ENCODE peak calls at places on chromosome 11, in nine cellular contexts. T, L, H, E, Y, V, U, G and B are unnamed samples.

GRCh38 chr11:831132-831864 is 1.5 kb upstream of the CD151 start:
- DNase-seq in E (no peak), V (no peak), H (no peak), G (no peak), L (no peak), Y (no peak), U (no peak), T (no peak), B (no peak)

GRCh38 chr11:65623177-65623576 is 7.6 kb downstream of the PCNX3 start:
- DNase-seq in V (no peak), H (no peak), Y (no peak), T (no peak), L (no peak), E (no peak), G (no peak), U (no peak), B (no peak)

GRCh38 chr11:125072210-125072960 is 9.3 kb downstream of the SLC37A2 start:
- DNase-seq in L (no peak), U (peak), E (no peak), G (peak), H (no peak), T (peak), Y (no peak), V (no peak), B (peak)

GRCh38 chr11:106552694-106553203 is 465.5 kb downstream of the GUCY1A2 start:
- DNase-seq in Y (no peak), G (no peak), H (no peak), E (no peak), T (no peak), V (no peak), L (peak), U (no peak), B (no peak)

GRCh38 chr11:124150684-124151083 is 32.5 kb upstream of the OR10D3 start:
- DNase-seq in U (no peak), H (no peak), V (no peak), E (no peak), Y (no peak), L (no peak), T (no peak), G (peak), B (no peak)

GRCh38 chr11:62233730-62234129 is 8.3 kb upstream of the SCGB1D2 start:
- DNase-seq in U (no peak), T (no peak), E (no peak), V (no peak), Y (no peak), G (no peak), L (no peak), H (no peak), B (no peak)

GRCh38 chr11:65653229-65654225 is 9.2 kb downstream of the RELA start:
- DNase-seq in Y (peak), V (no peak), H (no peak), L (no peak), U (no peak), E (no peak), G (no peak), T (peak), B (no peak)

GRCh38 chr11:27471067-27471587 is 1.5 kb downstream of the LGR4 start:
- DNase-seq in H (peak), T (no peak), U (no peak), E (peak), G (no peak), V (no peak), L (no peak), Y (no peak), B (no peak)

GRCh38 chr11:3165152-3165705 is at the start of gene OSBPL5:
- DNase-seq in G (no peak), T (peak), L (peak), E (peak), V (peak), U (no peak), H (peak), Y (peak), B (no peak)

GRCh38 chr11:1516273-1517067 is 29.9 kb upstream of the MOB2 start:
- DNase-seq in L (no peak), E (peak), V (no peak), H (peak), T (no peak), Y (no peak), U (no peak), G (no peak), B (no peak)

GRCh38 chr11:75167617-75168016 is 16.7 kb downstream of the SLCO2B1 start:
- DNase-seq in T (no peak), Y (no peak), H (no peak), V (no peak), L (no peak), E (no peak), G (no peak), U (no peak), B (no peak)

GRCh38 chr11:35133656-35134055 is 5.3 kb upstream of the CD44 start:
- DNase-seq in V (no peak), G (no peak), L (no peak), U (no peak), Y (no peak), T (no peak), H (no peak), E (no peak), B (no peak)

GRCh38 chr11:91100432-91100831 is 877.6 kb upstream of the CHORDC1 start:
- DNase-seq in T (no peak), E (peak), V (no peak), U (no peak), Y (no peak), L (no peak), H (no peak), G (no peak), B (no peak)

GRCh38 chr11:60945295-60945667 is 6.7 kb downstream of the SLC15A3 start:
- DNase-seq in V (no peak), G (no peak), Y (no peak), E (no peak), H (no peak), L (no peak), U (no peak), T (no peak), B (no peak)

GRCh38 chr11:67438121-67438902 is 830 bp upstream of the PTPRCAP start:
- DNase-seq in G (peak), U (peak), V (no peak), L (no peak), T (no peak), E (no peak), H (peak), Y (peak), B (peak)

GRCh38 chr11:79937935-79938334 is 497.1 kb upstream of the TENM4 start:
- DNase-seq in E (no peak), U (no peak), V (no peak), Y (no peak), G (no peak), H (no peak), L (no peak), T (no peak), B (no peak)

GRCh38 chr11:5390210-5390609 is 6.6 kb downstream of the OR51M1 start:
- DNase-seq in T (no peak), U (no peak), V (no peak), E (no peak), L (no peak), H (no peak), G (no peak), Y (no peak), B (no peak)

GRCh38 chr11:122104381-122104780 is 11.6 kb downstream of the BLID start:
- DNase-seq in T (no peak), V (no peak), U (no peak), Y (no peak), G (no peak), E (no peak), L (no peak), H (no peak), B (no peak)

GRCh38 chr11:95793111-95793510 is 2.8 kb downstream of the CEP57 start:
- DNase-seq in H (no peak), Y (no peak), E (no peak), V (no peak), U (no peak), G (no peak), L (no peak), T (no peak), B (no peak)

GRCh38 chr11:102974552-102975280 is 19.2 kb upstream of the MMP13 start:
- DNase-seq in L (no peak), Y (no peak), E (peak), T (no peak), H (no peak), G (no peak), V (peak), U (no peak), B (no peak)

GRCh38 chr11:63641727-63642126 is 27.5 kb upstream of the PLAAT3 start:
- DNase-seq in E (no peak), V (no peak), U (no peak), H (no peak), Y (no peak), G (no peak), T (no peak), L (no peak), B (no peak)

GRCh38 chr11:1053121-1053901 is 16.8 kb upstream of the MUC6 start:
- DNase-seq in U (no peak), T (peak), L (peak), G (no peak), V (no peak), E (no peak), H (no peak), Y (no peak), B (no peak)

GRCh38 chr11:4187055-4187988 is 92.7 kb downstream of the RRM1 start:
- DNase-seq in T (peak), G (peak), L (peak), Y (peak), V (peak), H (peak), U (peak), E (peak), B (peak)

DNA sequence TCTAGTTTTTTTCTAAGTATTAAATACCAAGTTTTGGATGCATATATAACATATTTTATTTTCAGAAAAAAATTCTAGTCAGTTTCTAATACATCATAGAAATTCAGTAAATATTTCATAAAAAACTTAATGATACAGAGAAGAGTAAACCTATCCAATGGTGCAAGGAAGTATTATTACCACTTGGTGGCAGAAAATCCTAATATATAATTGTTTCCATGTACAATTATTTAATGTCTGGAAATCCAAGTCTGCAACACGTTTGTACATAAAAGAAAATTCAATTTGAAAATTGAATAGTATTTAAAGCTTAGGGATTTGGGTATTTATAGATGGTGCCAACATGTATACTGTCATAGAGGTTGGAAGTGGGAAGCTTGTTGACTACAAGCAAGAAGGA is 127.0 kb downstream of the TRPC6 start:
- DNase-seq in Y (no peak), V (no peak), T (no peak), H (no peak), E (no peak), G (no peak), U (no peak), L (no peak), B (no peak)
- TF ChIP-seq CTCF in Y (no peak), V (no peak), T (peak), H (peak), E (peak), G (no peak), U (peak), L (no peak), B (no peak)

GRCh38 chr11:44316388-44317240 is 6.7 kb upstream of the ALX4 start:
- DNase-seq in Y (no peak), U (no peak), T (peak), E (no peak), H (peak), V (no peak), L (peak), G (no peak), B (no peak)
- TF ChIP-seq CTCF in Y (no peak), U (no peak), T (no peak), E (no peak), H (no peak), V (no peak), L (no peak), G (no peak), B (no peak)

DNA sequence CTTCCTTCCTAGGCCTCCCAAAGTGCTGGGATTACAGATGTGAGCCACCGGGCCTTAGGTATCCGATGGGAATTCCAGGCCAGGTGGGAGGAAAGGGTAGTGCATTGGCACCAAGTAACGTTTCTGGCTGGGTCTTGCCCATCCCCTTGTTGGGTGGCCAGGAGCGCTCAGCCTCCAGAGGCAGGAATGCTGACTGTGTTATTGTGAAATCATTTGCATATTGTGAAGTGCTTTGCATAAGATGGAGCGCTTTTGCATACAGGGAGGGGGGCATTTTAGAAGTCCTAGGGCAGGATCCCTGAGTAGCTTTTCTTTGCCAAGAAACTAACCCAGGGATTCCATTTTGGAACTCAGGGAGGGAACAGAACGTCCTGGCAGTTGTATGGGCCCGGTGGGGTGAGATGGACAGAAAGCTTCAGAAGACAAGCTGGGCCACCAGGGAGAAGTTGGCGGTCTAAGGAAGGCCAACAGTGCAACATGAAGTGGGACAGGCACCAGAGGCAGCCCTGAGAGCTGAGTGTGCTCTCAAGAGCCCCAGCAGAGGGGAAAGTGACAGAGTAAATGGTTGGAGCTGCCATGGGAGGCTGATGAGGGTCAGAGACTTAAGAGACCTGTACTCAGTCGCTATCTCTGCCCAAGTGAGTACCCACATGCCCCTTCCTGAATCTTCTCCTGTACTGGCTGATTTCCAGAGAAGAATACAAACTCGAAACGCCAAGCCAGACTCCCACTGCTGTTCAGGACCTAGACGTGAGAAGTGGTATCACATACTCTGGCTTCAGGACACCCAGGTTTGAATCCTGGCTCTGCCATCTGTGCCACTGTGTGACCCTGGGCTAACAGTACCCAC is 1.3 kb upstream of the SLC39A13 start:
- DNase-seq in L (peak), H (no peak), Y (no peak), T (no peak), E (no peak), U (no peak), V (no peak), G (peak), B (no peak)
- TF ChIP-seq CTCF in L (no peak), H (no peak), Y (no peak), T (no peak), E (peak), U (no peak), V (no peak), G (no peak), B (no peak)

GRCh38 chr11:19874241-19874640 is 161.6 kb downstream of the NAV2 start:
- DNase-seq in V (no peak), L (no peak), Y (no peak), E (no peak), U (no peak), H (no peak), G (no peak), T (no peak), B (no peak)
- TF ChIP-seq CTCF in V (no peak), L (no peak), Y (no peak), E (no peak), U (no peak), H (no peak), G (no peak), T (no peak), B (no peak)

DNA sequence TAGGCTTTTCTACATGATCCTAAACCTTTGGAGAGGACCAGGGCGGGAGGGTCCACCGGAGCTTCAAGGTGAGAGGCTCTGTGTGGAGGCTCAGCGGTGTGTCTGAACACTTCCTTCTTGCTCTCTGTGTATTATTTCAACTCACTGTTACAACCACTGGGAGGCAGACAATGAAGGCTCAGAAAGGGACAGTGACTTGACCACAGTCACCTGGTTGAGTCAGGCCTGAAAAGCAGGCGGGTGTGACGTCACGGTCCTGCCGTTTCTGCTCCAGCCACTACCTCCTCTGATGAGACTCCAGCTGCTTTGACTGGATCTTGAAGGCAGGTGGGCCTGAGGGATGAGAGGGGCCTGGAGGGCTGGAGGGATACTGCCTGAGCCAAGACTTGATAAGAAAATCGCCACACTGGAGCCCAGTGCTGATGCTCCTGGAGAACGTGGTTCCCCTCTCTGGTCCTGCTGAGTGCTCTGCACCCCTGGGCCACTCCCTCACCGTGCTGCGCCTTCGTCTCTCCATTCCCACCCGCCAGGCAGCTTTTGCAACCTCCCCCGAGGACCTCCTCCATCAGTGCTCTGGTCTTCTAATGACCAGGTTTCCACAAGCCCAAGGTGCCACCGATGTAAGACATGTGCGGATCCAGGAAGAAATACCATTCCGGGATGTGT is 27.9 kb downstream of the KCNC1 start:
- DNase-seq in V (peak), H (no peak), T (no peak), G (peak), U (peak), L (no peak), Y (no peak), E (peak), B (peak)
- TF ChIP-seq CTCF in V (no peak), H (no peak), T (no peak), G (no peak), U (no peak), L (no peak), Y (no peak), E (no peak), B (no peak)

GRCh38 chr11:107563702-107564101 is 1.8 kb downstream of the ALKBH8 start:
- DNase-seq in U (peak), G (peak), Y (no peak), H (no peak), T (no peak), V (peak), E (peak), L (no peak), B (peak)
- TF ChIP-seq CTCF in U (peak), G (peak), Y (no peak), H (peak), T (peak), V (peak), E (peak), L (peak), B (peak)

GRCh38 chr11:72441647-72442267 is 7.4 kb upstream of the CLPB start:
- DNase-seq in L (no peak), V (no peak), G (no peak), U (no peak), T (no peak), Y (no peak), E (no peak), H (no peak), B (no peak)
- TF ChIP-seq CTCF in L (no peak), V (no peak), G (no peak), U (no peak), T (no peak), Y (no peak), E (no peak), H (no peak), B (no peak)